ENCODE peak calls at places on chromosomes 1 and 21, in seven cellular contexts. C is lung; D is CD4-positive, alpha-beta T cell; O is Peyer's patch; E is astrocyte; X is pancreas; V is Panc1. F is an unnamed sample. For H3K9me3, the result is how much of the 10 kb centered on the place peaks cover.

GRCh38 chr1:65691962-65692361 is 100.7 kb upstream of the PDE4B start:
- DNase-seq in C (no peak), D (no peak), O (no peak), E (no peak), X (no peak), V (no peak), F (no peak)

GRCh38 chr1:152774875-152775274 is at the start of gene LCE1F:
- DNase-seq in C (no peak), D (no peak), O (no peak), E (no peak), X (no peak), V (no peak), F (peak)

GRCh38 chr1:25239681-25240541 is 7.3 kb downstream of the RSRP1 start:
- DNase-seq in C (peak), D (peak), O (peak), E (peak), X (peak), V (peak), F (peak)

GRCh38 chr1:3146907-3147306 is 77.9 kb downstream of the PRDM16 start:
- DNase-seq in C (no peak), D (no peak), O (no peak), E (no peak), X (no peak), V (no peak), F (no peak)

GRCh38 chr1:51330331-51331201 is at the start of gene TTC39A:
- DNase-seq in C (no peak), D (no peak), O (no peak), E (no peak), X (no peak), V (no peak), F (peak)

GRCh38 chr1:151491641-151492040 is 19.5 kb upstream of the CGN start:
- DNase-seq in C (no peak), D (no peak), O (no peak), E (no peak), X (no peak), V (no peak), F (peak)

GRCh38 chr1:2184531-2184930 is 10.0 kb downstream of the FAAP20 start:
- DNase-seq in C (no peak), D (no peak), O (no peak), E (no peak), X (no peak), V (no peak), F (no peak)

GRCh38 chr1:25896266-25896665 is 10.0 kb downstream of the STMN1 start:
- DNase-seq in C (no peak), D (no peak), O (no peak), E (peak), X (no peak), V (no peak), F (peak)

GRCh38 chr1:229059671-229060079 is 211.2 kb upstream of the RAB4A start:
- DNase-seq in C (no peak), D (no peak), O (no peak), E (peak), X (no peak), V (no peak), F (no peak)

GRCh38 chr1:159014851-159015250 is 5.1 kb downstream of the IFI16 start:
- DNase-seq in C (no peak), D (no peak), O (no peak), E (no peak), X (no peak), V (no peak), F (no peak)

GRCh38 chr1:64834734-64835133 is 89.9 kb downstream of the RAVER2 start:
- DNase-seq in C (no peak), D (no peak), O (no peak), E (peak), X (no peak), V (no peak), F (no peak)

GRCh38 chr1:147717051-147717705 is 43.2 kb downstream of the GJA5 start:
- DNase-seq in C (no peak), D (peak), O (no peak), E (no peak), X (peak), V (no peak), F (no peak)

GRCh38 chr1:8090241-8090702 is 64.2 kb upstream of the ERRFI1 start:
- DNase-seq in C (no peak), D (no peak), O (no peak), E (peak), X (no peak), V (no peak), F (no peak)

GRCh38 chr1:80424249-80424648 is 1376.5 kb upstream of the ADGRL2 start:
- DNase-seq in C (no peak), D (no peak), O (no peak), E (no peak), X (no peak), V (no peak), F (no peak)
- TF ChIP-seq CTCF in C (no peak), D (no peak), O (no peak), E (no peak), X (no peak), V (no peak), F (no peak)

GRCh38 chr1:19877821-19878636 is 4.2 kb upstream of the OTUD3 start:
- DNase-seq in C (no peak), D (no peak), O (peak), E (no peak), X (no peak), V (no peak), F (peak)
- H3K27ac ChIP-seq in C (no peak), D (no peak), O (no peak), E (no peak), X (no peak), V (no peak), F (no peak)

GRCh38 chr1:177723533-177723932 is 246.3 kb downstream of the SEC16B start:
- DNase-seq in C (no peak), D (no peak), O (no peak), E (no peak), X (no peak), V (no peak), F (no peak)
- H3K9me3 ChIP-seq in C (under half), D (under half), O (under half), E (under half), X (under half), V (under half), F (under half)

DNA sequence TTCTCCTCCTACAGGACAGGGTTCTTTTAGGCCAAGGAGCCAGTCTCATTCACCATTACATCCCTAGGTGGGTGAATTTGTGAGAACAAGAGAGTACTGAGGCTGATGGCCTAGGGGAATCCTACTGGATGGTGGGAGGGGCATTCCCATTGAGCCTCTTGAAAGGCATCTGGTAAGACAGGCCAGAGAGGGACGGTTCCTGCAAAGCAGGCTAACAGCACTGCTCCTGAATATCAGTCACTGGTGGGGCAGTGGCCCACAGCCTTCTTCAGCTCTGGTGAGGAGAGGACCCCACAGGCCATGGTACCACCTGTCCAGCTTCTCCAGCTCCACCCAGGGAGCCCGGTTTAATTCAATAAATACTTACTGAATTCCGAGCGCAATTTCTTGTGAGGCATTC is 125.9 kb upstream of the EDN2 start:
- DNase-seq in C (no peak), D (no peak), O (no peak), E (no peak), X (no peak), V (no peak), F (no peak)
- TF ChIP-seq CTCF in C (no peak), D (no peak), O (no peak), E (no peak), X (no peak), V (no peak), F (no peak)

DNA sequence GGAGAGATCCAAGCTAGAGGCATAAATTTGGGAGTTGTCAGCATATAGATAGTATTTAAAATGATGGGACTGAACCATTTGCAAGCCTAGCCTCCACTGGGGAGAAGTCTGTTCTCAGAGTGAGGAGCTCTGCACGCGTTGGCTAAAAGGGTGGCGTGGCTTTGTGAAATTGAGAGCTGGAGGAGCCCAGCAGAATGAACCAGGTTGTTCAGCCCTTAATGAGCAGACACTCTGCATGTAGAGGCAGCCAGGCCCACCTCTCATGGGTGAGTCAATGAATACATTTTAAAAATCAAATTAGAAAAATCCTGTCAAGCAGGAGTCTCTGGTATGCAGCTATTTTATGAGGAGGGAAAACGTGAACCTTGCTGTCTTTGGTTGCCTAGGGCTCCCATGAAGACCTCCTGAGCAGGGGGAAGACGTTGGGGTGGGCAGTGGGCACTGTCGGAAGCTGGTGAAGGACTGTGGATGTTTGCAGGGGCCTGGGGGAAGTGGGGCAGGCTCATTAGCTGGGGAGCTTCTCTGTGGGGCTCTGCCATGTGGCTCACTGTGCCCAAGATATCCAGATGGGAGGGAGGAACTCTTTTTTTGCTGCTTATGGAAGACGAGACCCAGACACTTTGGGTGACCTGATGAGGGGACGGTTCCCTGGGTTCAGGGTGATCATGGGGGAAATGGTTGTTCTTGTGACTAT is 18.8 kb downstream of the TMCC2 start:
- DNase-seq in C (no peak), D (no peak), O (peak), E (no peak), X (no peak), V (no peak), F (no peak)
- H3K27ac ChIP-seq in C (no peak), D (no peak), O (no peak), E (no peak), X (no peak), V (no peak), F (no peak)

DNA sequence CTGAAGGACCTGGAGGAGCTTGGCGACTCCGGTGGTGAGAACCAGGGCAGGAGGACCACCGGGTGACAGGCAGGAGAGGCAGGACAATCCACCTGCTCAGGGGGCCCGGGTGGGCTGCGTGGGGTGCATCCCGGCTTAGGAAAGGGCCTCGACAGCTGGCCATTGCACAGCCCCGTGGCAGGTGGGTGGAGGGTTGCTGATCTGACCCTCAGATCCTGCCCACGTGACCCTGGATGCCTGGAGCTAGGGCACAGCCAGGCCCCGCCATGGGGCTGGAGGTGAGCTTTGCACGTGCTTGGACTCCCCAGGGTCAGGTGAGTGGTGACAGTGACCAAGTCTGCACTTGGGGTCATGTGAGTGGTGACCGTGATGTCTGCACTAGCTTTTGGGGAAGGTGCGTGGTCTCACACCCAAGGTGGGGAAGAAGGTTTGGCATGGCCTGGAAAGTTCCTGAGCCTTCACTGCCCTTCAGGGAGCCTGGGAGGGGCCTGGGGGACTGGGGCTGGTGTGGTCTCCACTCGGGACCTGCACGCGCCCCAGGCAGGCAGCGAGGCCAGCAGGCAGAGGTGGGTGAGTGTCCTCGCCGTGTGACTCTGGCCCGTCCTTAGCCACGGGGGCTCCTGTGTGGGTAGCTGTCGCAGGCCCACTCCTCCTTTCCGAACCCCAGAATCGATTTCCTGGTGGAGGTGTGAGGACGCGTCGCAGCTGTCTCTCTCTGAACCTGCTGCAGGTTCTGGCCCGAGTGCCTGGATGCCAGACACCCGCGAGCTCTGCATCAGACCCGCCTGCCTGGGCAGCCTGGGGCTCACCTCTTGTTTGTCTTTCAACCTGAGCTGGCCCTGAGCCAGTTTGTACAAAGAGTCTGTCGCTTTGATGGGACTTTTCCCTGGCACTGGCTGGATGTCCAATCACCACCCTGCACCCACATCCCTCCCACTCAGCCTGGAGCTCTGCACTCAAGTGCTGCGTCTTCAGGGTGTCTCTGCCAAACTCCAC is 35.9 kb upstream of the SLC19A1 start:
- DNase-seq in C (peak), D (no peak), O (peak), E (no peak), X (no peak), V (no peak), F (peak)
- H3K9me3 ChIP-seq in C (under half), D (under half), O (under half), E (under half), X (under half), V (under half), F (under half)

F was measured in WERI-Rb-1.